ENCODE peak calls at places on chromosomes 13 and 19, in eight cellular contexts. A is cardiac muscle cell, Z is tibial nerve, S is cardiac fibroblast, I is T-helper 1 cell, L is occipital lobe, M is NCI-H2081, K is mucosa of descending colon. C is an unnamed sample.

GRCh38 chr13:43583331-43583730 is 203.4 kb downstream of the ENOX1 start:
- DNase-seq in A (no peak), Z (no peak), S (no peak), I (no peak), L (no peak), M (no peak), K (no peak), C (no peak)

GRCh38 chr13:67095621-67096020 is 134.5 kb downstream of the PCDH9 start:
- DNase-seq in A (peak; percentile 51), Z (no peak), S (peak; percentile 75), I (no peak), L (no peak), M (no peak), K (no peak), C (no peak)

GRCh38 chr13:51525567-51526165 is 58.6 kb upstream of the WDFY2 start:
- DNase-seq in A (no peak), Z (no peak), S (no peak), I (no peak), L (no peak), M (no peak), K (no peak), C (no peak)

GRCh38 chr13:104510422-104510821 is 1444.2 kb upstream of the SLC10A2 start:
- DNase-seq in A (no peak), Z (no peak), S (no peak), I (no peak), L (no peak), M (no peak), K (no peak), C (no peak)

GRCh38 chr13:40993119-40993518 is 26.0 kb downstream of the ELF1 start:
- DNase-seq in A (peak; percentile 26), Z (no peak), S (peak; percentile 33), I (no peak), L (no peak), M (peak; percentile 45), K (no peak), C (no peak)

GRCh38 chr13:43005460-43006236 is 13.6 kb upstream of the EPSTI1 start:
- DNase-seq in A (peak; percentile 71), Z (no peak), S (peak; percentile 69), I (no peak), L (no peak), M (no peak), K (no peak), C (no peak)

GRCh38 chr19:805600-806550 is 8.6 kb downstream of the PTBP1 start:
- DNase-seq in A (no peak), Z (no peak), S (no peak), I (no peak), L (no peak), M (no peak), K (no peak), C (no peak)

GRCh38 chr19:18765224-18765623 is 25.9 kb downstream of the COMP start:
- DNase-seq in A (no peak), Z (no peak), S (no peak), I (no peak), L (no peak), M (peak; percentile 75), K (peak; percentile 35), C (no peak)

GRCh38 chr19:36573948-36574726 is 1.0 kb upstream of the ZNF529 start:
- DNase-seq in A (peak; percentile 35), Z (no peak), S (peak; percentile 44), I (no peak), L (no peak), M (no peak), K (peak; percentile 16), C (no peak)

GRCh38 chr13:75372517-75372916 is 109.5 kb downstream of the TBC1D4 start:
- DNase-seq in A (peak; percentile 72), Z (peak; percentile 70), S (peak; percentile 74), I (no peak), L (no peak), M (peak; percentile 10), K (peak; percentile 48), C (no peak)

GRCh38 chr19:54427586-54427985 is 12.3 kb downstream of the TTYH1 start:
- DNase-seq in A (no peak), Z (no peak), S (no peak), I (no peak), L (no peak), M (no peak), K (no peak), C (no peak)

GRCh38 chr13:23621316-23621645 is 51.1 kb downstream of the TNFRSF19 start:
- DNase-seq in A (no peak), Z (no peak), S (peak; percentile 57), I (no peak), L (no peak), M (no peak), K (no peak), C (no peak)

GRCh38 chr13:31722684-31723083 is 16.6 kb upstream of the RXFP2 start:
- DNase-seq in A (peak; percentile 40), Z (no peak), S (peak; percentile 47), I (no peak), L (no peak), M (peak; percentile 69), K (no peak), C (no peak)

GRCh38 chr13:71513414-71514063 is 353.5 kb downstream of the DACH1 start:
- DNase-seq in A (no peak), Z (no peak), S (no peak), I (no peak), L (no peak), M (peak; percentile 41), K (peak; percentile 3), C (no peak)

GRCh38 chr13:46899801-46900200 is 2.9 kb upstream of the HTR2A start:
- DNase-seq in A (no peak), Z (no peak), S (no peak), I (no peak), L (peak; percentile 22), M (no peak), K (no peak), C (no peak)

GRCh38 chr13:80618777-80619176 is 277.9 kb upstream of the SPRY2 start:
- DNase-seq in A (peak; percentile 9), Z (no peak), S (peak; percentile 19), I (no peak), L (peak; percentile 6), M (no peak), K (no peak), C (no peak)

GRCh38 chr19:3844596-3844995 is 24.2 kb downstream of the ZFR2 start:
- DNase-seq in A (no peak), Z (no peak), S (no peak), I (no peak), L (no peak), M (no peak), K (no peak), C (no peak)

GRCh38 chr13:95982144-95982543 is 71.1 kb downstream of the UGGT2 start:
- DNase-seq in A (no peak), Z (no peak), S (no peak), I (no peak), L (no peak), M (no peak), K (no peak), C (no peak)

GRCh38 chr13:23992722-23993438 is 95.6 kb upstream of the C1QTNF9B start:
- DNase-seq in A (no peak), Z (no peak), S (no peak), I (no peak), L (peak; percentile 78), M (no peak), K (no peak), C (no peak)

GRCh38 chr13:35600137-35600536 is 123.6 kb upstream of the MAB21L1 start:
- DNase-seq in A (no peak), Z (no peak), S (peak; percentile 4), I (no peak), L (no peak), M (no peak), K (no peak), C (no peak)